ENCODE peak calls at places on chromosomes 12 and 14, in seven cellular contexts. One of them, this sample, is unnamed.

GRCh38 chr12:63838411-63838810 is 6.1 kb upstream of the SRGAP1 start:
- DNase-seq in adipocyte: no peak
- DNase-seq in HepG2: no peak
- DNase-seq in mammary epithelial cell: no peak
- DNase-seq in CD8-positive, alpha-beta memory T cell: no peak
- DNase-seq in aorta: no peak
- DNase-seq in fibroblast of lung: no peak
- DNase-seq in this sample: no peak

GRCh38 chr14:95069547-95069946 is 87.8 kb downstream of the DICER1 start:
- DNase-seq in adipocyte: no peak
- DNase-seq in HepG2: no peak
- DNase-seq in mammary epithelial cell: no peak
- DNase-seq in CD8-positive, alpha-beta memory T cell: no peak
- DNase-seq in aorta: no peak
- DNase-seq in fibroblast of lung: no peak
- DNase-seq in this sample: no peak

GRCh38 chr12:21906919-21907642 is 34.1 kb downstream of the ABCC9 start:
- DNase-seq in adipocyte: peak; percentile 29
- DNase-seq in HepG2: no peak
- DNase-seq in mammary epithelial cell: no peak
- DNase-seq in CD8-positive, alpha-beta memory T cell: no peak
- DNase-seq in aorta: no peak
- DNase-seq in fibroblast of lung: no peak
- DNase-seq in this sample: no peak

GRCh38 chr14:68157971-68158371 is 338.4 kb downstream of the RAD51B start:
- DNase-seq in adipocyte: peak; percentile 78
- DNase-seq in HepG2: no peak
- DNase-seq in mammary epithelial cell: peak; percentile 58
- DNase-seq in CD8-positive, alpha-beta memory T cell: no peak
- DNase-seq in aorta: no peak
- DNase-seq in fibroblast of lung: peak; percentile 78
- DNase-seq in this sample: no peak

GRCh38 chr12:42969357-42969756 is 379.8 kb upstream of the PRICKLE1 start:
- DNase-seq in adipocyte: no peak
- DNase-seq in HepG2: no peak
- DNase-seq in mammary epithelial cell: no peak
- DNase-seq in CD8-positive, alpha-beta memory T cell: no peak
- DNase-seq in aorta: no peak
- DNase-seq in fibroblast of lung: no peak
- DNase-seq in this sample: no peak

GRCh38 chr12:50222275-50222783 is 55.2 kb upstream of the CERS5 start:
- DNase-seq in adipocyte: peak; percentile 96
- DNase-seq in HepG2: no peak
- DNase-seq in mammary epithelial cell: peak; percentile 86
- DNase-seq in CD8-positive, alpha-beta memory T cell: no peak
- DNase-seq in aorta: no peak
- DNase-seq in fibroblast of lung: peak; percentile 95
- DNase-seq in this sample: peak; percentile 57

GRCh38 chr12:79959484-79959883 is 24.6 kb upstream of the PPP1R12A start:
- DNase-seq in adipocyte: no peak
- DNase-seq in HepG2: no peak
- DNase-seq in mammary epithelial cell: no peak
- DNase-seq in CD8-positive, alpha-beta memory T cell: no peak
- DNase-seq in aorta: no peak
- DNase-seq in fibroblast of lung: no peak
- DNase-seq in this sample: no peak

GRCh38 chr12:4034926-4035325 is 161.7 kb upstream of the PARP11 start:
- DNase-seq in adipocyte: peak; percentile 37
- DNase-seq in HepG2: peak; percentile 31
- DNase-seq in mammary epithelial cell: no peak
- DNase-seq in CD8-positive, alpha-beta memory T cell: no peak
- DNase-seq in aorta: no peak
- DNase-seq in fibroblast of lung: peak; percentile 73
- DNase-seq in this sample: no peak

GRCh38 chr14:32468955-32469354 is 139.9 kb downstream of the AKAP6 start:
- DNase-seq in adipocyte: peak; percentile 91
- DNase-seq in HepG2: peak; percentile 28
- DNase-seq in mammary epithelial cell: peak; percentile 80
- DNase-seq in CD8-positive, alpha-beta memory T cell: no peak
- DNase-seq in aorta: no peak
- DNase-seq in fibroblast of lung: peak; percentile 84
- DNase-seq in this sample: no peak

GRCh38 chr12:15164997-15165659 is 56.1 kb downstream of the RERG start:
- DNase-seq in adipocyte: no peak
- DNase-seq in HepG2: no peak
- DNase-seq in mammary epithelial cell: no peak
- DNase-seq in CD8-positive, alpha-beta memory T cell: no peak
- DNase-seq in aorta: no peak
- DNase-seq in fibroblast of lung: peak; percentile 87
- DNase-seq in this sample: no peak

GRCh38 chr14:104926619-104927431 is 2.1 kb downstream of the PLD4 start:
- DNase-seq in adipocyte: no peak
- DNase-seq in HepG2: no peak
- DNase-seq in mammary epithelial cell: no peak
- DNase-seq in CD8-positive, alpha-beta memory T cell: no peak
- DNase-seq in aorta: peak; percentile 73
- DNase-seq in fibroblast of lung: no peak
- DNase-seq in this sample: no peak

GRCh38 chr12:112482734-112483133 is 64.0 kb downstream of the PTPN11 start:
- DNase-seq in adipocyte: no peak
- DNase-seq in HepG2: no peak
- DNase-seq in mammary epithelial cell: no peak
- DNase-seq in CD8-positive, alpha-beta memory T cell: no peak
- DNase-seq in aorta: no peak
- DNase-seq in fibroblast of lung: no peak
- DNase-seq in this sample: no peak

GRCh38 chr14:70073924-70074566 is 114.7 kb downstream of the SLC8A3 start:
- DNase-seq in adipocyte: peak; percentile 45
- DNase-seq in HepG2: peak; percentile 87
- DNase-seq in mammary epithelial cell: peak; percentile 68
- DNase-seq in CD8-positive, alpha-beta memory T cell: no peak
- DNase-seq in aorta: no peak
- DNase-seq in fibroblast of lung: peak; percentile 70
- DNase-seq in this sample: peak; percentile 75

GRCh38 chr14:90072350-90072749 is 10.6 kb downstream of the KCNK13 start:
- DNase-seq in adipocyte: no peak
- DNase-seq in HepG2: no peak
- DNase-seq in mammary epithelial cell: no peak
- DNase-seq in CD8-positive, alpha-beta memory T cell: no peak
- DNase-seq in aorta: no peak
- DNase-seq in fibroblast of lung: no peak
- DNase-seq in this sample: no peak

GRCh38 chr14:41087056-41087455 is 519.6 kb upstream of the LRFN5 start:
- DNase-seq in adipocyte: no peak
- DNase-seq in HepG2: no peak
- DNase-seq in mammary epithelial cell: no peak
- DNase-seq in CD8-positive, alpha-beta memory T cell: no peak
- DNase-seq in aorta: no peak
- DNase-seq in fibroblast of lung: no peak
- DNase-seq in this sample: no peak

GRCh38 chr12:64390275-64390851 is at the start of gene C12orf56:
- DNase-seq in adipocyte: peak; percentile 32
- DNase-seq in HepG2: no peak
- DNase-seq in mammary epithelial cell: no peak
- DNase-seq in CD8-positive, alpha-beta memory T cell: no peak
- DNase-seq in aorta: no peak
- DNase-seq in fibroblast of lung: no peak
- DNase-seq in this sample: peak; percentile 47

GRCh38 chr14:64733321-64733720 is 29.1 kb downstream of the PLEKHG3 start:
- DNase-seq in adipocyte: no peak
- DNase-seq in HepG2: no peak
- DNase-seq in mammary epithelial cell: no peak
- DNase-seq in CD8-positive, alpha-beta memory T cell: no peak
- DNase-seq in aorta: peak; percentile 27
- DNase-seq in fibroblast of lung: no peak
- DNase-seq in this sample: no peak

GRCh38 chr14:104798300-104799238 is 2.3 kb upstream of the ZBTB42 start:
- DNase-seq in adipocyte: no peak
- DNase-seq in HepG2: no peak
- DNase-seq in mammary epithelial cell: no peak
- DNase-seq in CD8-positive, alpha-beta memory T cell: no peak
- DNase-seq in aorta: no peak
- DNase-seq in fibroblast of lung: no peak
- DNase-seq in this sample: no peak

GRCh38 chr14:75981426-75981825 is 369 bp downstream of the TGFB3 start:
- DNase-seq in adipocyte: no peak
- DNase-seq in HepG2: peak; percentile 18
- DNase-seq in mammary epithelial cell: no peak
- DNase-seq in CD8-positive, alpha-beta memory T cell: no peak
- DNase-seq in aorta: no peak
- DNase-seq in fibroblast of lung: no peak
- DNase-seq in this sample: no peak

GRCh38 chr12:109910969-109911348 is 10.9 kb downstream of the TCHP start:
- DNase-seq in adipocyte: no peak
- DNase-seq in HepG2: peak; percentile 55
- DNase-seq in mammary epithelial cell: no peak
- DNase-seq in CD8-positive, alpha-beta memory T cell: no peak
- DNase-seq in aorta: peak; percentile 66
- DNase-seq in fibroblast of lung: peak; percentile 25
- DNase-seq in this sample: no peak

GRCh38 chr12:111440631-111441030 is 34.9 kb downstream of the SH2B3 start:
- DNase-seq in adipocyte: no peak
- DNase-seq in HepG2: no peak
- DNase-seq in mammary epithelial cell: no peak
- DNase-seq in CD8-positive, alpha-beta memory T cell: no peak
- DNase-seq in aorta: peak; percentile 22
- DNase-seq in fibroblast of lung: no peak
- DNase-seq in this sample: no peak
- H3K4me1 ChIP-seq in adipocyte: peaks cover 42% of the 10 kb centered on the region
- H3K4me1 ChIP-seq in HepG2: no peaks in the 10 kb centered on the region
- H3K4me1 ChIP-seq in mammary epithelial cell: peaks cover 53% of the 10 kb centered on the region
- H3K4me1 ChIP-seq in CD8-positive, alpha-beta memory T cell: peaks cover 91% of the 10 kb centered on the region
- H3K4me1 ChIP-seq in aorta: no peaks in the 10 kb centered on the region
- H3K4me1 ChIP-seq in fibroblast of lung: peaks cover 29% of the 10 kb centered on the region
- H3K4me1 ChIP-seq in this sample: peaks cover 41% of the 10 kb centered on the region

GRCh38 chr12:121932914-121933521 is 14.6 kb downstream of the CFAP251 start:
- DNase-seq in adipocyte: no peak
- DNase-seq in HepG2: no peak
- DNase-seq in mammary epithelial cell: no peak
- DNase-seq in CD8-positive, alpha-beta memory T cell: no peak
- DNase-seq in aorta: no peak
- DNase-seq in fibroblast of lung: no peak
- DNase-seq in this sample: no peak

GRCh38 chr12:121932176-121932536 is 13.8 kb downstream of the CFAP251 start:
- DNase-seq in adipocyte: no peak
- DNase-seq in HepG2: no peak
- DNase-seq in mammary epithelial cell: no peak
- DNase-seq in CD8-positive, alpha-beta memory T cell: no peak
- DNase-seq in aorta: no peak
- DNase-seq in fibroblast of lung: no peak
- DNase-seq in this sample: no peak

GRCh38 chr12:121933522-121934317 is 15.3 kb downstream of the CFAP251 start:
- DNase-seq in adipocyte: no peak
- DNase-seq in HepG2: no peak
- DNase-seq in mammary epithelial cell: no peak
- DNase-seq in CD8-positive, alpha-beta memory T cell: no peak
- DNase-seq in aorta: no peak
- DNase-seq in fibroblast of lung: no peak
- DNase-seq in this sample: no peak

GRCh38 chr12:121927798-121928197 is 9.4 kb downstream of the CFAP251 start:
- DNase-seq in adipocyte: no peak
- DNase-seq in HepG2: no peak
- DNase-seq in mammary epithelial cell: no peak
- DNase-seq in CD8-positive, alpha-beta memory T cell: no peak
- DNase-seq in aorta: no peak
- DNase-seq in fibroblast of lung: no peak
- DNase-seq in this sample: no peak

GRCh38 chr12:121930862-121931261 is 12.5 kb downstream of the CFAP251 start:
- DNase-seq in adipocyte: no peak
- DNase-seq in HepG2: peak; percentile 42
- DNase-seq in mammary epithelial cell: no peak
- DNase-seq in CD8-positive, alpha-beta memory T cell: no peak
- DNase-seq in aorta: no peak
- DNase-seq in fibroblast of lung: no peak
- DNase-seq in this sample: no peak
- H3K4me1 ChIP-seq in adipocyte: peaks cover 3% of the 10 kb centered on the region
- H3K4me1 ChIP-seq in HepG2: peaks cover 28% of the 10 kb centered on the region
- H3K4me1 ChIP-seq in mammary epithelial cell: peaks cover 14% of the 10 kb centered on the region
- H3K4me1 ChIP-seq in CD8-positive, alpha-beta memory T cell: no peaks in the 10 kb centered on the region
- H3K4me1 ChIP-seq in aorta: no peaks in the 10 kb centered on the region
- H3K4me1 ChIP-seq in fibroblast of lung: peaks cover 4% of the 10 kb centered on the region
- H3K4me1 ChIP-seq in this sample: no peaks in the 10 kb centered on the region

DNA sequence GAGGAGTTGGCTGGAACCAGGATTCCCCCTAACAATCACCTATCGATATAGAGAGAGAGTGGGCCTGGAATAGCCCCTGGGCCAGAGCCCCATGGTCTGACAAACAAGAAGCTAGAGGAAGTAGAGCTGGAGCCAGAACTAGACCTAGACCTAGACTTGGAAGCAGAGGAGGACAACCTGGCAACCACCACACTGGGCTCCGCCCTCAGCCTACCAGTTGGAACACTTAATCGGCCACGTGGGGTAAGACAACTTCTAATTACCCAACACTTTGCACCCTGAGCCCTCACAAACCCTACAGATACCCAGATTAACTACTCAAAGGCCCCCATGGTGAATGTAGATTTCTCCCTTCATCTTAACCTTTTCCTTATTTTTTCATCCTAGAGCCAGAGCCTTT is 4.6 kb upstream of the PA2G4 start:
- DNase-seq in adipocyte: no peak
- DNase-seq in HepG2: no peak
- DNase-seq in mammary epithelial cell: no peak
- DNase-seq in CD8-positive, alpha-beta memory T cell: no peak
- DNase-seq in aorta: no peak
- DNase-seq in fibroblast of lung: no peak
- DNase-seq in this sample: no peak
- H3K4me1 ChIP-seq in adipocyte: peaks cover 7% of the 10 kb centered on the region
- H3K4me1 ChIP-seq in HepG2: peaks cover 11% of the 10 kb centered on the region
- H3K4me1 ChIP-seq in mammary epithelial cell: peaks cover 11% of the 10 kb centered on the region
- H3K4me1 ChIP-seq in CD8-positive, alpha-beta memory T cell: peaks cover 26% of the 10 kb centered on the region
- H3K4me1 ChIP-seq in aorta: no peaks in the 10 kb centered on the region
- H3K4me1 ChIP-seq in fibroblast of lung: no peaks in the 10 kb centered on the region
- H3K4me1 ChIP-seq in this sample: no peaks in the 10 kb centered on the region

DNA sequence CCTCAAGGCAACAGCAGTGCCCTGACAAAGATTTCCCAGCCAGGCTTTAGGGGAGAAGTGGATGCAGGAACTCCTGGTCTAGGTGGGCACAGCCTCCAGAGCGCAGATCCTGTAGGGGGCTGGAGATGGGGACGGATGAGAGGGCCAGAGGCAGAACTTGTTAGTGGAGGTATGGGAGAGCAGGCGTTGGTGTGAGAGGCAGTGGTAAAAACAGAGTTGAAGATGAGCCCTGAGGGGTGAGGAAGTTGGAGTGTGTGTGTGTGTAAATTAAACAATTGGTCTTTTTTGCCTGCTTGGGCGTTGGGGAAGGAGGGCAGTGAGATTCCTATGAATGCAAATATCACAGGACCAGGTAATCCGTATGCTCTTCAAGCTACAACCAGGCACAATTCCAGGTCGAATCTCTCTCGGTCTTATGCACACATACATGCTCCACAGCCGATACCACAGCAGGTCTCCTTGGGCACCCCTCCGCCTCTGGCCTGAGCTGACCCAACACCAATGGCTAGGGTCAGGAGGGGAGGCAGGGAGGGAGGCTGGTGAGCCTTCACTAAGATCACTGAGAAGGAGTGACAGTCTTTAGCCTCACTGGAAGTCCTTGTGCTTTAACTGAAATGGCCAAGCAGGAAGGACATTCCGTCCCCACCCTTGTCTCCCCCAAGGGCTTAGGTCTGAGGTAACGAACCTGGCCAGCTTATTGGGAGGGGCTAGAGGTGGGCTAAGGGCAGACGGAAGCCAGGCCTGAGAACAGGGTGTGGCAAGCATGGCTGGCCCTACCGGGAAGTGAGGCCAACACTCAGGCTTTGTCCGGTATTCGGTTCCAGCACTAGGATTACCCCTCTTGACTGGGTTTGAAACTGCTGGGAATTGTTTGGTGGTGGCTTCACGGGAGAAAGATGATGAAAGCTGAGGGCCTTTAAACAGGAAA is 1.5 kb upstream of the KRT7 start:
- DNase-seq in adipocyte: no peak
- DNase-seq in HepG2: no peak
- DNase-seq in mammary epithelial cell: peak; percentile 64
- DNase-seq in CD8-positive, alpha-beta memory T cell: no peak
- DNase-seq in aorta: peak; percentile 55
- DNase-seq in fibroblast of lung: no peak
- DNase-seq in this sample: no peak
- H3K4me1 ChIP-seq in adipocyte: peaks cover 57% of the 10 kb centered on the region
- H3K4me1 ChIP-seq in HepG2: no peaks in the 10 kb centered on the region
- H3K4me1 ChIP-seq in mammary epithelial cell: peaks cover 66% of the 10 kb centered on the region
- H3K4me1 ChIP-seq in CD8-positive, alpha-beta memory T cell: no peaks in the 10 kb centered on the region
- H3K4me1 ChIP-seq in aorta: no peaks in the 10 kb centered on the region
- H3K4me1 ChIP-seq in fibroblast of lung: peaks cover 29% of the 10 kb centered on the region
- H3K4me1 ChIP-seq in this sample: peaks cover 10% of the 10 kb centered on the region